ENCODE peak calls at places on chromosomes 6 and 20, in eight cellular contexts. One of them, this sample, is unnamed.

GRCh38 chr20:36084897-36085617 is 69.5 kb upstream of the EPB41L1 start:
- DNase-seq in COR-L47: no peak
- DNase-seq in NCI-H82: no peak
- DNase-seq in left cardiac atrium: no peak
- DNase-seq in activated naive CD4-positive, alpha-beta T cell: no peak
- DNase-seq in stimulated activated CD4-positive, alpha-beta T cell treated with anti-CD3 and anti-CD28 coated beads, Interleukin-1b, Interleukin-23, amount 100 ng/mL, for 24 hours: no peak
- DNase-seq in lower lobe of right lung: no peak
- DNase-seq in EL: no peak
- DNase-seq in this sample: no peak

GRCh38 chr6:170165085-170165484 is 125.8 kb downstream of the DLL1 start:
- DNase-seq in stimulated activated CD4-positive, alpha-beta T cell treated with anti-CD3 and anti-CD28 coated beads, Interleukin-1b, Interleukin-23, amount 100 ng/mL, for 24 hours: no peak
- DNase-seq in EL: no peak
- DNase-seq in COR-L47: no peak
- DNase-seq in lower lobe of right lung: peak; percentile 33
- DNase-seq in left cardiac atrium: peak; percentile 51
- DNase-seq in NCI-H82: no peak
- DNase-seq in activated naive CD4-positive, alpha-beta T cell: no peak
- DNase-seq in this sample: no peak

GRCh38 chr6:22349051-22349450 is 52.2 kb upstream of the PRL start:
- DNase-seq in EL: no peak
- DNase-seq in NCI-H82: no peak
- DNase-seq in activated naive CD4-positive, alpha-beta T cell: no peak
- DNase-seq in stimulated activated CD4-positive, alpha-beta T cell treated with anti-CD3 and anti-CD28 coated beads, Interleukin-1b, Interleukin-23, amount 100 ng/mL, for 24 hours: no peak
- DNase-seq in COR-L47: no peak
- DNase-seq in lower lobe of right lung: no peak
- DNase-seq in left cardiac atrium: no peak
- DNase-seq in this sample: no peak

GRCh38 chr20:35942243-35942642 is 12.1 kb downstream of the SCAND1 start:
- DNase-seq in activated naive CD4-positive, alpha-beta T cell: no peak
- DNase-seq in COR-L47: no peak
- DNase-seq in left cardiac atrium: no peak
- DNase-seq in stimulated activated CD4-positive, alpha-beta T cell treated with anti-CD3 and anti-CD28 coated beads, Interleukin-1b, Interleukin-23, amount 100 ng/mL, for 24 hours: no peak
- DNase-seq in NCI-H82: peak; percentile 95
- DNase-seq in EL: no peak
- DNase-seq in lower lobe of right lung: no peak
- DNase-seq in this sample: no peak

GRCh38 chr6:3162565-3163247 is 5.4 kb upstream of the TUBB2A start:
- DNase-seq in activated naive CD4-positive, alpha-beta T cell: no peak
- DNase-seq in EL: peak; percentile 80
- DNase-seq in lower lobe of right lung: peak; percentile 82
- DNase-seq in left cardiac atrium: peak; percentile 78
- DNase-seq in COR-L47: peak; percentile 78
- DNase-seq in stimulated activated CD4-positive, alpha-beta T cell treated with anti-CD3 and anti-CD28 coated beads, Interleukin-1b, Interleukin-23, amount 100 ng/mL, for 24 hours: no peak
- DNase-seq in NCI-H82: peak; percentile 93
- DNase-seq in this sample: peak; percentile 30

GRCh38 chr20:38152175-38153010 is 12.7 kb downstream of the TGM2 start:
- DNase-seq in activated naive CD4-positive, alpha-beta T cell: no peak
- DNase-seq in NCI-H82: no peak
- DNase-seq in COR-L47: peak; percentile 70
- DNase-seq in lower lobe of right lung: peak; percentile 93
- DNase-seq in stimulated activated CD4-positive, alpha-beta T cell treated with anti-CD3 and anti-CD28 coated beads, Interleukin-1b, Interleukin-23, amount 100 ng/mL, for 24 hours: no peak
- DNase-seq in left cardiac atrium: peak; percentile 96
- DNase-seq in EL: peak; percentile 75
- DNase-seq in this sample: no peak

GRCh38 chr6:139446104-139446715 is 71.8 kb upstream of the CITED2 start:
- DNase-seq in NCI-H82: no peak
- DNase-seq in COR-L47: no peak
- DNase-seq in stimulated activated CD4-positive, alpha-beta T cell treated with anti-CD3 and anti-CD28 coated beads, Interleukin-1b, Interleukin-23, amount 100 ng/mL, for 24 hours: no peak
- DNase-seq in EL: no peak
- DNase-seq in left cardiac atrium: no peak
- DNase-seq in lower lobe of right lung: no peak
- DNase-seq in activated naive CD4-positive, alpha-beta T cell: no peak
- DNase-seq in this sample: no peak

GRCh38 chr20:4171538-4172116 is 156.3 kb upstream of the RNF24 start:
- DNase-seq in activated naive CD4-positive, alpha-beta T cell: no peak
- DNase-seq in COR-L47: no peak
- DNase-seq in EL: no peak
- DNase-seq in NCI-H82: peak; percentile 19
- DNase-seq in left cardiac atrium: no peak
- DNase-seq in lower lobe of right lung: no peak
- DNase-seq in stimulated activated CD4-positive, alpha-beta T cell treated with anti-CD3 and anti-CD28 coated beads, Interleukin-1b, Interleukin-23, amount 100 ng/mL, for 24 hours: no peak
- DNase-seq in this sample: no peak

GRCh38 chr20:49981218-49982071 is 1.3 kb upstream of the SNAI1 start:
- DNase-seq in NCI-H82: peak; percentile 45
- DNase-seq in EL: no peak
- DNase-seq in COR-L47: no peak
- DNase-seq in stimulated activated CD4-positive, alpha-beta T cell treated with anti-CD3 and anti-CD28 coated beads, Interleukin-1b, Interleukin-23, amount 100 ng/mL, for 24 hours: no peak
- DNase-seq in activated naive CD4-positive, alpha-beta T cell: no peak
- DNase-seq in left cardiac atrium: no peak
- DNase-seq in lower lobe of right lung: no peak
- DNase-seq in this sample: no peak

GRCh38 chr6:41451515-41452163 is 94.5 kb upstream of the FOXP4 start:
- DNase-seq in activated naive CD4-positive, alpha-beta T cell: no peak
- DNase-seq in COR-L47: no peak
- DNase-seq in NCI-H82: no peak
- DNase-seq in lower lobe of right lung: no peak
- DNase-seq in stimulated activated CD4-positive, alpha-beta T cell treated with anti-CD3 and anti-CD28 coated beads, Interleukin-1b, Interleukin-23, amount 100 ng/mL, for 24 hours: no peak
- DNase-seq in EL: no peak
- DNase-seq in left cardiac atrium: peak; percentile 33
- DNase-seq in this sample: no peak

This sample was measured in T-cell.